ENCODE peak calls at places on chromosomes 5 and 9, in seven cellular contexts. G is Right ventricle myocardium superior; C is activated T-cell treated with anti-CD3 and anti-CD28 coated beads, Interleukin-2, amount 50 U/mL, for 72 hours; K is natural killer cell; R is SK-N-SH treated with all-trans-retinoic acid at 6 μM for 48 hours; S is activated CD8-positive, alpha-beta memory T cell treated with anti-CD3 and anti-CD28 coated beads, Interleukin-2, amount 10 ng/mL, durations not matched to agents 7 days and 5 days; M is T-cell. J is an unnamed sample.

GRCh38 chr9:6049798-6050197 is 34.4 kb upstream of the RANBP6 start:
- ATAC-seq in G (no peak), M (peak; percentile 58), K (peak; percentile 74), R (no peak), S (peak; percentile 87), C (peak; percentile 88), J (peak; percentile 86)

GRCh38 chr9:114475412-114476136 is 29.7 kb downstream of the WHRN start:
- ATAC-seq in K (no peak), C (no peak), R (no peak), M (peak; percentile 19), S (peak; percentile 65), G (no peak), J (peak; percentile 21)

GRCh38 chr9:105309531-105309931 is 65.1 kb downstream of the SLC44A1 start:
- ATAC-seq in G (no peak), C (no peak), R (no peak), K (no peak), M (no peak), S (no peak), J (no peak)

GRCh38 chr5:37234288-37234687 is 14.9 kb downstream of the CPLANE1 start:
- ATAC-seq in C (no peak), K (no peak), G (no peak), M (no peak), S (no peak), R (no peak), J (no peak)

GRCh38 chr5:128084228-128085167 is 932 bp downstream of the SLC12A2 start:
- ATAC-seq in C (peak; percentile 32), G (no peak), K (peak; percentile 3), R (peak; percentile 3), M (peak; percentile 4), S (peak; percentile 13), J (peak; percentile 50)

GRCh38 chr5:42596817-42597216 is 159.8 kb upstream of the CCDC152 start:
- ATAC-seq in R (no peak), M (no peak), K (no peak), G (no peak), C (no peak), S (no peak), J (no peak)

GRCh38 chr5:178387061-178387855 is 154.7 kb upstream of the PHYKPL start:
- ATAC-seq in S (no peak), M (no peak), C (no peak), G (no peak), K (no peak), R (no peak), J (no peak)

GRCh38 chr9:79572891-79573696 is 1.3 kb downstream of the TLE4 start:
- ATAC-seq in C (no peak), R (no peak), S (peak; percentile 2), M (no peak), G (no peak), K (peak; percentile 2), J (no peak)

GRCh38 chr5:138353550-138353893 is 1.0 kb downstream of the KDM3B start:
- ATAC-seq in M (peak; percentile 8), S (no peak), C (peak; percentile 6), K (no peak), R (no peak), G (no peak), J (no peak)

GRCh38 chr5:137316346-137316736 is 182.8 kb downstream of the SPOCK1 start:
- ATAC-seq in R (peak; percentile 58), S (no peak), G (peak; percentile 23), C (no peak), K (no peak), M (no peak), J (no peak)

GRCh38 chr5:909086-909485 is 16.4 kb downstream of the TRIP13 start:
- ATAC-seq in G (no peak), C (no peak), M (no peak), S (no peak), K (no peak), R (no peak), J (no peak)

GRCh38 chr9:101028346-101029299 is at the start of gene PLPPR1:
- ATAC-seq in C (no peak), S (no peak), K (no peak), R (peak; percentile 94), M (no peak), G (peak; percentile 81), J (no peak)

GRCh38 chr9:69476016-69476415 is 151.0 kb downstream of the ENTREP1 start:
- ATAC-seq in C (peak; percentile 57), M (no peak), S (peak; percentile 45), R (no peak), K (peak; percentile 70), G (no peak), J (peak; percentile 94)

GRCh38 chr9:124038790-124039633 is 27.4 kb downstream of the LHX2 start:
- ATAC-seq in M (no peak), G (no peak), R (no peak), K (no peak), S (no peak), C (no peak), J (no peak)

GRCh38 chr5:113020461-113021273 is 44.1 kb downstream of the DCP2 start:
- ATAC-seq in M (peak; percentile 29), K (no peak), C (peak; percentile 84), R (peak; percentile 76), S (no peak), G (no peak), J (peak; percentile 87)

GRCh38 chr9:89967527-89967926 is 362.7 kb downstream of the GADD45G start:
- ATAC-seq in G (no peak), M (no peak), K (no peak), C (no peak), R (no peak), S (no peak), J (no peak)

GRCh38 chr9:32550609-32551490 is 1.3 kb upstream of the SMIM27 start:
- ATAC-seq in M (peak; percentile 87), K (peak; percentile 81), G (peak; percentile 92), S (peak; percentile 83), C (peak; percentile 81), R (peak; percentile 77), J (peak; percentile 66)

GRCh38 chr5:4058899-4059298 is 463.3 kb downstream of the IRX1 start:
- ATAC-seq in R (no peak), G (peak; percentile 96), S (no peak), C (no peak), K (no peak), M (no peak), J (no peak)

GRCh38 chr5:21687621-21688020 is 1165.5 kb downstream of the CDH12 start:
- ATAC-seq in M (no peak), G (no peak), C (no peak), K (no peak), R (no peak), S (no peak), J (no peak)

GRCh38 chr5:93087326-93087725 is 493.7 kb downstream of the NR2F1-AS1 start:
- ATAC-seq in R (no peak), S (no peak), G (no peak), K (no peak), M (no peak), C (no peak), J (no peak)

GRCh38 chr5:32474201-32474854 is 29.8 kb upstream of the ZFR start:
- ATAC-seq in K (no peak), R (no peak), C (no peak), G (peak; percentile 18), S (no peak), M (no peak), J (no peak)